ENCODE peak calls at places on chromosomes 6 and 20, in five cellular contexts. X is GM23338, A is IMR-90, N is neural progenitor cell, E is HepG2. R is an unnamed sample.

GRCh38 chr20:43988867-43989266 is 74.2 kb downstream of the TOX2 start:
- DNase-seq in X (no peak), A (peak), N (no peak), E (no peak), R (no peak)

GRCh38 chr6:115896538-115897129 is 164.1 kb downstream of the FRK start:
- DNase-seq in X (peak), A (peak), N (peak), E (peak), R (no peak)

GRCh38 chr20:22389836-22390542 is 194.4 kb downstream of the FOXA2 start:
- DNase-seq in X (peak), A (no peak), N (no peak), E (peak), R (no peak)

GRCh38 chr6:91781946-91782345 is 1195.1 kb upstream of the MAP3K7 start:
- DNase-seq in X (no peak), A (no peak), N (no peak), E (no peak), R (no peak)

GRCh38 chr6:44046516-44047178 is 80.6 kb downstream of the MRPL14 start:
- DNase-seq in X (no peak), A (no peak), N (no peak), E (no peak), R (no peak)

GRCh38 chr20:2799688-2800589 is 488 bp downstream of the CPXM1 start:
- DNase-seq in X (peak), A (peak), N (peak), E (no peak), R (peak)

GRCh38 chr6:41670703-41671360 is 32.6 kb downstream of the MDFI start:
- DNase-seq in X (no peak), A (no peak), N (no peak), E (no peak), R (no peak)

GRCh38 chr6:89282749-89283148 is 32.4 kb downstream of the GABRR2 start:
- DNase-seq in X (no peak), A (no peak), N (no peak), E (no peak), R (no peak)

GRCh38 chr6:14792118-14792955 is 453.5 kb upstream of the JARID2 start:
- DNase-seq in X (no peak), A (no peak), N (no peak), E (no peak), R (no peak)

GRCh38 chr20:13283869-13284268 is 62.8 kb downstream of the ISM1 start:
- DNase-seq in X (no peak), A (no peak), N (no peak), E (no peak), R (no peak)

GRCh38 chr20:13286600-13286999 is 65.5 kb downstream of the ISM1 start:
- DNase-seq in X (no peak), A (no peak), N (no peak), E (no peak), R (no peak)

GRCh38 chr20:13285408-13285807 is 64.3 kb downstream of the ISM1 start:
- DNase-seq in X (no peak), A (no peak), N (no peak), E (no peak), R (no peak)

GRCh38 chr20:13284830-13285229 is 63.8 kb downstream of the ISM1 start:
- DNase-seq in X (no peak), A (no peak), N (no peak), E (no peak), R (no peak)

DNA sequence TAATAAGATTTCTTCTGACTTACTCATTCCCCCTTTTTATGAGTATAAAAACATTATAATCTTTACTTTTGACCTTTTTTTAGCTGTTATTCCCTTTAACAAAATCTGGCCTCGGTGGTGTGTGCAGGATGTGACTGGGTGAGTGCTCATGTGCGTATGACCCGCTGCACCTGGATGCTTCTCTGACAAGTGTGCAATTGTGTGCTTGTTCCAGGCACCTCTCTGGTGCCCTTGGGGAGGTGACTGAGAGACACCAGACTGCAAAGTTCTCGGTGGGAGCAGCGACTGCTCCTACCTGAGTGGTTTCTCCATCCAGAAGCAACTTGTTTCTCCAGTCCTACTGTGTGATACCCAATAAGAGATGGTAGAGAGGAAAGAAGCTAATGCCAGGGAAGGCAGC is 65.0 kb downstream of the ISM1 start:
- DNase-seq in X (no peak), A (no peak), N (no peak), E (no peak), R (no peak)
- H2AFZ ChIP-seq in X (no peak), A (no peak), N (no peak), E (no peak), R (no peak)

GRCh38 chr6:17120019-17120418 is 18.2 kb downstream of the STMND1 start:
- DNase-seq in X (no peak), A (peak), N (no peak), E (no peak), R (no peak)

GRCh38 chr6:17115251-17116089 is 13.6 kb downstream of the STMND1 start:
- DNase-seq in X (no peak), A (peak), N (no peak), E (peak), R (no peak)

GRCh38 chr6:17116090-17116387 is 14.2 kb downstream of the STMND1 start:
- DNase-seq in X (no peak), A (no peak), N (no peak), E (no peak), R (no peak)
- H2AFZ ChIP-seq in X (no peak), A (peak), N (no peak), E (no peak), R (peak)

GRCh38 chr6:133132583-133132982 is 108.6 kb upstream of the EYA4 start:
- DNase-seq in X (peak), A (no peak), N (peak), E (no peak), R (no peak)
- H2AFZ ChIP-seq in X (peak), A (peak), N (peak), E (no peak), R (no peak)

DNA sequence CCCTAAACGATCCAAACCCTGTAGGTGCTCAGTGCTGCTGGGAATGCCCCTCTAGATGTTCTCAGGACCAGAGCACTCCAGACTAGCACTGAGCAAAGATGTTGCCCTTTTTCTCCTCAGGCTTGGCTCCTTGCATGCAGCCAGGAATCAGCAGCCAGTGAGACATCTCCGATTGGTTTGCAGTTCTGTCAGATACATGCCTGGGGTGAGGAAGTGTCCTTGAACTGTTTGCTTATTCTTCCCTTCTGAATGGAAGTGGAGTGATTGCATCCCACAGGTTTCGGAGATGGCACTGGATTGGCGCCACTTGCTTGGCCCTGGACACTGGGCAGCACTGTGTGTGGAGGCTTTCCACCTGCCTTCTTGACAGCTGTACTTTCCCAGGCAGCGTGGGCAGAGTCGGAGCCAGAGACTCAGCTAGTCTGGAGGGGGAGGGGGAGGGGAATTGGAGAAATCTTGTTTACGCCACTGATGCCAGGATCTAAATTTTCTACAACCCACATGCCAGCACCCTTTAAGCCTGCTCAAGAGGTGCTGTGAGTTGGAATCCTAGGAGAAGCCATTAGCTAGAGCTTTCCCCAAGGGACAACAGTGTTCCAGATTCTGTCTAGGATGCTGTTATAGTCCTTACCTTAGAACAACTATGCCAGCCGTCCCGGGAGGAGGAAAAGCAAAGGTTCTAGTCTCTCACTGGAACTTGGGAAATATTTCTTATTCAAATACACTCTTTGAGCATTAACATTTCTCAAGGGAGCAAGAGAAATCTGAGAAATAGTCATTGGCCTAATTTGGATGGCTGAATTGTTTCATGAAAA is 49.2 kb upstream of the SASH1 start:
- DNase-seq in X (no peak), A (peak), N (no peak), E (no peak), R (no peak)
- H2AFZ ChIP-seq in X (peak), A (peak), N (no peak), E (no peak), R (no peak)

R was measured in osteoblast.